ENCODE peak calls at places on chromosomes 13 and 19, in six cellular contexts. F, U, A, T, C and B are unnamed samples.

GRCh38 chr19:10227215-10227971 is 3.7 kb downstream of the S1PR2 start:
- DNase-seq in F (peak), U (no peak), A (no peak), T (no peak), C (peak), B (no peak)

GRCh38 chr13:103222683-103223082 is 156.5 kb upstream of the SLC10A2 start:
- DNase-seq in F (no peak), U (no peak), A (no peak), T (no peak), C (no peak), B (no peak)

GRCh38 chr19:38321646-38322323 is 2.1 kb downstream of the KCNK6 start:
- DNase-seq in F (peak), U (no peak), A (no peak), T (peak), C (no peak), B (no peak)

GRCh38 chr13:25172303-25172630 is 179 bp upstream of the AMER2 start:
- DNase-seq in F (no peak), U (no peak), A (no peak), T (no peak), C (no peak), B (no peak)

GRCh38 chr13:97329331-97329730 is 104.6 kb upstream of the RAP2A start:
- DNase-seq in F (no peak), U (no peak), A (no peak), T (peak), C (no peak), B (no peak)

GRCh38 chr19:1651061-1651547 is 1.3 kb downstream of the TCF3 start:
- DNase-seq in F (no peak), U (no peak), A (peak), T (peak), C (peak), B (no peak)

GRCh38 chr13:76875256-76875655 is 10.9 kb downstream of the KCTD12 start:
- DNase-seq in F (no peak), U (no peak), A (no peak), T (no peak), C (no peak), B (no peak)

GRCh38 chr13:59865398-59865797 is 298.3 kb downstream of the DIAPH3 start:
- DNase-seq in F (no peak), U (no peak), A (no peak), T (no peak), C (no peak), B (no peak)

GRCh38 chr19:12580180-12580694 is 29.0 kb upstream of the ZNF564 start:
- DNase-seq in F (no peak), U (no peak), A (no peak), T (peak), C (no peak), B (no peak)

GRCh38 chr19:6041991-6042421 is 64.1 kb upstream of the RANBP3 start:
- DNase-seq in F (no peak), U (no peak), A (no peak), T (no peak), C (no peak), B (no peak)

GRCh38 chr19:8352134-8352827 is 9.2 kb upstream of the KANK3 start:
- DNase-seq in F (no peak), U (no peak), A (no peak), T (peak), C (no peak), B (no peak)

GRCh38 chr13:28324181-28324789 is 170.6 kb downstream of the FLT1 start:
- DNase-seq in F (no peak), U (peak), A (peak), T (peak), C (peak), B (peak)

GRCh38 chr19:37329686-37330085 is 41.2 kb upstream of the ZNF527 start:
- DNase-seq in F (no peak), U (no peak), A (no peak), T (peak), C (no peak), B (no peak)

GRCh38 chr13:33318037-33318436 is 32.5 kb upstream of the STARD13 start:
- DNase-seq in F (no peak), U (no peak), A (no peak), T (peak), C (no peak), B (no peak)

GRCh38 chr13:66519259-66519658 is 710.9 kb downstream of the PCDH9 start:
- DNase-seq in F (no peak), U (no peak), A (no peak), T (no peak), C (no peak), B (no peak)

GRCh38 chr19:33339016-33339749 is 34.3 kb upstream of the CEBPG start:
- DNase-seq in F (no peak), U (no peak), A (no peak), T (no peak), C (no peak), B (no peak)

GRCh38 chr19:45882652-45883585 is 3.0 kb downstream of the IRF2BP1 start:
- DNase-seq in F (peak), U (peak), A (peak), T (peak), C (peak), B (peak)

GRCh38 chr19:29467824-29468401 is 57.9 kb upstream of the VSTM2B start:
- DNase-seq in F (no peak), U (no peak), A (no peak), T (peak), C (peak), B (no peak)

GRCh38 chr13:102555914-102556553 is 40.8 kb upstream of the TPP2 start:
- DNase-seq in F (no peak), U (no peak), A (no peak), T (peak), C (peak), B (peak)